ENCODE peak calls at places on chromosomes 11 and 22, in six cellular contexts. T is mucosa of descending colon; H is cardiac fibroblast; X is NB4; Y is naive thymus-derived CD4-positive, alpha-beta T cell; Z is NCI-H345. W is an unnamed sample.
A peak's percentile ranks its signal among the peaks of the same experiment; 100 is the strongest.

GRCh38 chr22:32203181-32204105 is 1.4 kb downstream of the RFPL2 start:
- DNase-seq in T (no peak), H (no peak), X (peak; percentile 43), Y (no peak), Z (no peak), W (no peak)

GRCh38 chr11:120168960-120169681 is 31.2 kb upstream of the TRIM29 start:
- DNase-seq in T (peak; percentile 62), H (peak; percentile 63), X (peak; percentile 70), Y (peak; percentile 67), Z (peak; percentile 69), W (peak; percentile 63)

GRCh38 chr11:95891423-95892177 is 32.3 kb downstream of the MTMR2 start:
- DNase-seq in T (no peak), H (peak; percentile 38), X (no peak), Y (no peak), Z (no peak), W (no peak)

GRCh38 chr11:44746894-44747293 is 20.1 kb downstream of the TSPAN18 start:
- DNase-seq in T (no peak), H (no peak), X (no peak), Y (no peak), Z (no peak), W (no peak)

GRCh38 chr11:123318623-123319022 is 111.4 kb upstream of the GRAMD1B start:
- DNase-seq in T (no peak), H (no peak), X (no peak), Y (no peak), Z (no peak), W (no peak)

GRCh38 chr22:48417143-48418070 is 1410.3 kb downstream of the BRD1 start:
- DNase-seq in T (no peak), H (no peak), X (no peak), Y (no peak), Z (no peak), W (no peak)

GRCh38 chr11:26827567-26828037 is 105.7 kb upstream of the SLC5A12 start:
- DNase-seq in T (no peak), H (peak; percentile 28), X (no peak), Y (no peak), Z (no peak), W (no peak)

GRCh38 chr22:35258144-35258988 is 1.1 kb downstream of the HMGXB4 start:
- DNase-seq in T (no peak), H (peak; percentile 22), X (peak; percentile 34), Y (no peak), Z (no peak), W (no peak)

GRCh38 chr11:70315726-70316125 is 45.2 kb downstream of the PPFIA1 start:
- DNase-seq in T (no peak), H (no peak), X (peak; percentile 73), Y (no peak), Z (no peak), W (no peak)

GRCh38 chr11:63670077-63670737 is 969 bp downstream of the ATL3 start:
- DNase-seq in T (no peak), H (peak; percentile 70), X (peak; percentile 73), Y (no peak), Z (no peak), W (no peak)

GRCh38 chr11:92875473-92875872 is 94.0 kb upstream of the MTNR1B start:
- DNase-seq in T (no peak), H (no peak), X (no peak), Y (no peak), Z (no peak), W (no peak)

GRCh38 chr11:115409691-115410220 is 94.5 kb downstream of the CADM1 start:
- DNase-seq in T (no peak), H (no peak), X (no peak), Y (no peak), Z (peak; percentile 97), W (peak; percentile 8)

GRCh38 chr11:46250071-46251052 is 27.1 kb upstream of the CREB3L1 start:
- DNase-seq in T (no peak), H (peak; percentile 43), X (no peak), Y (no peak), Z (no peak), W (no peak)

GRCh38 chr11:77589521-77590193 is at the start of gene AQP11:
- DNase-seq in T (peak; percentile 93), H (peak; percentile 76), X (peak; percentile 84), Y (peak; percentile 36), Z (peak; percentile 89), W (peak; percentile 81)

GRCh38 chr11:105226062-105226461 is 86.5 kb upstream of the CARD18 start:
- DNase-seq in T (no peak), H (no peak), X (no peak), Y (no peak), Z (no peak), W (no peak)

GRCh38 chr22:37747090-37747714 is 50.4 kb downstream of the TRIOBP start:
- DNase-seq in T (no peak), H (peak; percentile 62), X (peak; percentile 41), Y (no peak), Z (no peak), W (no peak)

GRCh38 chr11:112837162-112837826 is 123.9 kb upstream of the NCAM1 start:
- DNase-seq in T (no peak), H (no peak), X (peak; percentile 22), Y (no peak), Z (peak; percentile 7), W (no peak)

GRCh38 chr22:45742866-45743450 is 71.3 kb downstream of the ATXN10 start:
- DNase-seq in T (no peak), H (peak; percentile 70), X (peak; percentile 90), Y (no peak), Z (no peak), W (no peak)

GRCh38 chr11:119729581-119730346 is 764 bp upstream of the NECTIN1 start:
- DNase-seq in T (peak; percentile 84), H (peak; percentile 50), X (no peak), Y (no peak), Z (no peak), W (no peak)

GRCh38 chr11:6404341-6405038 is 14.2 kb downstream of the SMPD1 start:
- DNase-seq in T (no peak), H (peak; percentile 14), X (no peak), Y (peak; percentile 65), Z (no peak), W (no peak)

GRCh38 chr22:25702046-25702445 is 39.9 kb upstream of the MYO18B start:
- DNase-seq in T (no peak), H (peak; percentile 58), X (peak; percentile 31), Y (no peak), Z (no peak), W (no peak)

GRCh38 chr22:44147821-44148574 is 32.7 kb upstream of the PARVG start:
- DNase-seq in T (no peak), H (no peak), X (no peak), Y (no peak), Z (no peak), W (peak; percentile 90)